ENCODE peak calls at places on chromosome 15, in five cellular contexts. Y is IMR-90, M is MM.1S, B is K562, E is fibroblast of lung. L is an unnamed sample.

GRCh38 chr15:76139368-76140068 is 79.7 kb downstream of the TMEM266 start:
- DNase-seq in Y (peak; percentile 66), M (peak; percentile 78), B (peak; percentile 78), E (peak; percentile 75), L (peak; percentile 74)

GRCh38 chr15:58015565-58015964 is 49.9 kb downstream of the ALDH1A2 start:
- DNase-seq in Y (no peak), M (no peak), B (no peak), E (peak; percentile 22), L (no peak)

GRCh38 chr15:92393994-92394326 is 279 bp downstream of the ST8SIA2 start:
- DNase-seq in Y (no peak), M (no peak), B (no peak), E (no peak), L (no peak)

GRCh38 chr15:89898628-89899302 is 5.0 kb upstream of the AP3S2 start:
- DNase-seq in Y (peak; percentile 47), M (peak; percentile 84), B (peak; percentile 85), E (peak; percentile 43), L (no peak)

GRCh38 chr15:85607842-85608241 is 186.9 kb downstream of the KLHL25 start:
- DNase-seq in Y (peak; percentile 93), M (no peak), B (no peak), E (peak; percentile 83), L (no peak)

GRCh38 chr15:64251121-64251520 is 88.3 kb upstream of the PPIB start:
- DNase-seq in Y (peak; percentile 71), M (no peak), B (no peak), E (peak; percentile 53), L (no peak)

GRCh38 chr15:98123297-98123696 is 162.8 kb downstream of the ARRDC4 start:
- DNase-seq in Y (no peak), M (no peak), B (no peak), E (no peak), L (no peak)

GRCh38 chr15:70376929-70377691 is 279.4 kb upstream of the TLE3 start:
- DNase-seq in Y (peak; percentile 2), M (no peak), B (peak; percentile 25), E (peak; percentile 48), L (no peak)

GRCh38 chr15:60130398-60130797 is 126.3 kb downstream of the FOXB1 start:
- DNase-seq in Y (no peak), M (peak; percentile 57), B (no peak), E (no peak), L (no peak)

GRCh38 chr15:100264994-100265640 is 76.7 kb downstream of the ADAMTS17 start:
- DNase-seq in Y (no peak), M (no peak), B (no peak), E (no peak), L (no peak)

GRCh38 chr15:75073197-75073596 is 49.8 kb downstream of the PPCDC start:
- DNase-seq in Y (no peak), M (no peak), B (no peak), E (no peak), L (peak; percentile 43)

GRCh38 chr15:51484781-51485180 is 137.8 kb downstream of the DMXL2 start:
- DNase-seq in Y (no peak), M (no peak), B (no peak), E (peak; percentile 2), L (no peak)

GRCh38 chr15:33443699-33444098 is 132.9 kb downstream of the RYR3 start:
- DNase-seq in Y (no peak), M (no peak), B (no peak), E (no peak), L (no peak)

GRCh38 chr15:95292790-95293450 is 1037.6 kb upstream of the NR2F2 start:
- DNase-seq in Y (no peak), M (no peak), B (no peak), E (peak; percentile 36), L (no peak)

GRCh38 chr15:63236272-63236671 is 41.1 kb upstream of the APH1B start:
- DNase-seq in Y (peak; percentile 92), M (no peak), B (no peak), E (peak; percentile 93), L (no peak)

GRCh38 chr15:87874896-87875661 is 381.5 kb downstream of the NTRK3 start:
- DNase-seq in Y (peak; percentile 65), M (no peak), B (no peak), E (peak; percentile 35), L (peak; percentile 66)

GRCh38 chr15:98069256-98069655 is 108.8 kb downstream of the ARRDC4 start:
- DNase-seq in Y (no peak), M (no peak), B (no peak), E (no peak), L (no peak)

GRCh38 chr15:89664951-89665350 is 9.7 kb upstream of the KIF7 start:
- DNase-seq in Y (no peak), M (no peak), B (no peak), E (no peak), L (no peak)

GRCh38 chr15:88302373-88302772 is 45.8 kb upstream of the NTRK3 start:
- DNase-seq in Y (no peak), M (no peak), B (no peak), E (no peak), L (no peak)

GRCh38 chr15:83983634-83984458 is 251.7 kb upstream of the GOLGA6L4 start:
- DNase-seq in Y (no peak), M (peak; percentile 77), B (no peak), E (no peak), L (no peak)

GRCh38 chr15:35540885-35541284 is 5.1 kb downstream of the DPH6 start:
- DNase-seq in Y (peak; percentile 89), M (no peak), B (no peak), E (peak; percentile 76), L (no peak)

GRCh38 chr15:39312984-39313383 is 267.9 kb upstream of the THBS1 start:
- DNase-seq in Y (no peak), M (no peak), B (peak; percentile 9), E (no peak), L (no peak)

GRCh38 chr15:40787344-40787841 is 17.6 kb downstream of the C15orf62 start:
- DNase-seq in Y (peak; percentile 62), M (peak; percentile 17), B (no peak), E (peak; percentile 57), L (peak; percentile 88)

GRCh38 chr15:89556413-89557262 is 18.6 kb upstream of the TICRR start:
- DNase-seq in Y (peak; percentile 77), M (peak; percentile 52), B (peak; percentile 57), E (peak; percentile 83), L (no peak)

GRCh38 chr15:48644827-48645557 is 517 bp downstream of the FBN1 start:
- DNase-seq in Y (peak; percentile 62), M (peak; percentile 25), B (no peak), E (peak; percentile 76), L (peak; percentile 89)

GRCh38 chr15:31023841-31024240 is 32.4 kb upstream of the MTMR10 start:
- DNase-seq in Y (peak; percentile 56), M (no peak), B (no peak), E (no peak), L (no peak)

GRCh38 chr15:91885714-91886265 is 32.3 kb downstream of the SLCO3A1 start:
- DNase-seq in Y (no peak), M (no peak), B (no peak), E (no peak), L (no peak)

GRCh38 chr15:64096486-64097431 is 977 bp downstream of the SNX1 start:
- DNase-seq in Y (peak; percentile 43), M (peak; percentile 17), B (no peak), E (no peak), L (no peak)

GRCh38 chr15:38714309-38715072 is 149.9 kb upstream of the RASGRP1 start:
- DNase-seq in Y (peak; percentile 96), M (no peak), B (no peak), E (peak; percentile 78), L (no peak)

GRCh38 chr15:50083424-50084025 is 35.5 kb downstream of the ATP8B4 start:
- DNase-seq in Y (no peak), M (no peak), B (no peak), E (no peak), L (no peak)

GRCh38 chr15:67127925-67128324 is 62.5 kb downstream of the SMAD3 start:
- DNase-seq in Y (peak; percentile 99), M (no peak), B (no peak), E (peak; percentile 95), L (no peak)
- H3K4me1 ChIP-seq in Y (peaks cover 69% of the 10 kb centered on the region), M (peaks cover 3% of the 10 kb centered on the region), B (peaks cover 58% of the 10 kb centered on the region), E (peaks cover 80% of the 10 kb centered on the region), L (peaks cover 38% of the 10 kb centered on the region)

GRCh38 chr15:43187544-43188155 is 2.4 kb downstream of the CCNDBP1 start:
- DNase-seq in Y (peak; percentile 80), M (peak; percentile 76), B (peak; percentile 51), E (peak; percentile 78), L (no peak)

GRCh38 chr15:43186003-43186353 is 775 bp downstream of the CCNDBP1 start:
- DNase-seq in Y (no peak), M (peak; percentile 19), B (no peak), E (no peak), L (no peak)

GRCh38 chr15:43183270-43183669 is 1.9 kb upstream of the CCNDBP1 start:
- DNase-seq in Y (no peak), M (no peak), B (no peak), E (no peak), L (no peak)

GRCh38 chr15:43185161-43186002 is at the start of gene CCNDBP1:
- DNase-seq in Y (peak; percentile 61), M (peak; percentile 97), B (peak; percentile 99), E (peak; percentile 72), L (peak; percentile 99)

GRCh38 chr15:43184407-43185160 is 619 bp upstream of the CCNDBP1 start:
- DNase-seq in Y (no peak), M (no peak), B (peak; percentile 37), E (no peak), L (no peak)
- H3K9ac ChIP-seq in Y (no peak overlapping the region), M (no peak overlapping the region), B (peak overlapping the region; percentile 30), E (peak overlapping the region; percentile 74), L (no peak overlapping the region)

GRCh38 chr15:26639976-26640375 is 132.9 kb downstream of the GABRB3 start:
- DNase-seq in Y (no peak), M (no peak), B (no peak), E (no peak), L (no peak)

GRCh38 chr15:26640601-26641000 is 132.3 kb downstream of the GABRB3 start:
- DNase-seq in Y (no peak), M (no peak), B (no peak), E (no peak), L (no peak)

GRCh38 chr15:26644948-26645347 is 127.9 kb downstream of the GABRB3 start:
- DNase-seq in Y (no peak), M (no peak), B (no peak), E (no peak), L (no peak)

DNA sequence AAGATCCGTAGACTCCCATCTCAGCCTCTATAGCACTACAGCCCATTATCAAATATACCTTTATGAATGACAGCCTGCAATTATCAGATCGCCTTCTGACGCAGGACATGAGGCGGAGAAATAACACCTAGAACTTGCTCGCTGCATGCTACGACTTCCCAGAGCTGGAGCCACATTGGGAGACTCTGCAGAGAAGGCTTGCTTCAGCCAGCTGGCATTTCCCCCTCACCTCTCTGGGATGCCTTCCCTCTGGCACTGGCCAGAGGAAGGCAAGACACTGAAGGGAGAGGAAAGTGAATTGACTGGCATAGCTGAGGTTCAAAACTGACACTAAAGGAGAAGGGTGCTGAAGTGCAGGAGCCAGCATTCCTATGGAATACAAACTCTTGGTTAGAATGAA is 131.7 kb downstream of the GABRB3 start:
- DNase-seq in Y (no peak), M (no peak), B (no peak), E (no peak), L (no peak)
- H3K4me3 ChIP-seq in Y (no peak overlapping the region), M (no peak overlapping the region), B (no peak overlapping the region), E (no peak overlapping the region), L (no peak overlapping the region)

GRCh38 chr15:101765772-101766456 is 37.4 kb upstream of the OR4F6 start:
- DNase-seq in Y (no peak), M (no peak), B (no peak), E (no peak), L (no peak)
- H3K4me1 ChIP-seq in Y (peaks cover 1% of the 10 kb centered on the region), M (no peaks in the 10 kb centered on the region), B (no peaks in the 10 kb centered on the region), E (no peaks in the 10 kb centered on the region), L (no peaks in the 10 kb centered on the region)

L was measured in kidney.